ENCODE peak calls at places on chromosome 21, in seven cellular contexts. U is NCI-H69; Z is OCI-LY7; M is activated T-cell treated with anti-CD3 and anti-CD28 coated beads, Interleukin-2, amount 50 U/mL, for 4 hours; T is cardiac muscle cell; N is BE2C; E is Ammon's horn. F is an unnamed sample.
A peak's percentile ranks its signal among the peaks of the same experiment; 100 is the strongest.

GRCh38 chr21:16514316-16514715 is 784.5 kb downstream of the USP25 start:
- DNase-seq in U (no peak), Z (no peak), M (no peak), T (no peak), N (no peak), E (peak; percentile 85), F (no peak)

GRCh38 chr21:15343066-15343465 is 278.3 kb upstream of the NRIP1 start:
- DNase-seq in U (no peak), Z (no peak), M (no peak), T (peak; percentile 47), N (no peak), E (no peak), F (no peak)

GRCh38 chr21:28822882-28823335 is 169.8 kb downstream of the LTN1 start:
- DNase-seq in U (no peak), Z (no peak), M (no peak), T (peak; percentile 38), N (peak; percentile 24), E (no peak), F (no peak)

GRCh38 chr21:35150562-35151226 is 101.6 kb upstream of the RUNX1 start:
- DNase-seq in U (no peak), Z (no peak), M (no peak), T (peak; percentile 63), N (no peak), E (no peak), F (no peak)

GRCh38 chr21:25999935-26000582 is 170.5 kb downstream of the APP start:
- DNase-seq in U (no peak), Z (no peak), M (no peak), T (no peak), N (no peak), E (no peak), F (no peak)

GRCh38 chr21:44293551-44294231 is 6.2 kb upstream of the PFKL start:
- DNase-seq in U (no peak), Z (no peak), M (no peak), T (no peak), N (no peak), E (no peak), F (no peak)

GRCh38 chr21:45523411-45524101 is 18.7 kb downstream of the SLC19A1 start:
- DNase-seq in U (no peak), Z (no peak), M (no peak), T (no peak), N (peak; percentile 30), E (no peak), F (no peak)

GRCh38 chr21:42319851-42320602 is 4.8 kb upstream of the TFF3 start:
- DNase-seq in U (no peak), Z (peak; percentile 27), M (no peak), T (no peak), N (no peak), E (no peak), F (no peak)

GRCh38 chr21:45576838-45577737 is 34.8 kb upstream of the SLC19A1 start:
- DNase-seq in U (no peak), Z (no peak), M (no peak), T (no peak), N (no peak), E (no peak), F (no peak)

GRCh38 chr21:41428847-41429246 is 2.8 kb downstream of the MX1 start:
- DNase-seq in U (no peak), Z (no peak), M (no peak), T (no peak), N (no peak), E (no peak), F (no peak)

GRCh38 chr21:25934771-25935224 is 200.0 kb downstream of the GABPA start:
- DNase-seq in U (peak; percentile 29), Z (no peak), M (no peak), T (peak; percentile 92), N (no peak), E (no peak), F (no peak)

GRCh38 chr21:31730687-31731111 is 1.2 kb downstream of the SCAF4 start:
- DNase-seq in U (peak; percentile 65), Z (peak; percentile 19), M (no peak), T (no peak), N (no peak), E (peak; percentile 32), F (peak; percentile 52)

GRCh38 chr21:46157987-46158451 is 2.6 kb upstream of the FTCD start:
- DNase-seq in U (no peak), Z (no peak), M (no peak), T (no peak), N (no peak), E (no peak), F (no peak)

GRCh38 chr21:41429925-41430491 is 4.0 kb downstream of the MX1 start:
- DNase-seq in U (no peak), Z (no peak), M (no peak), T (no peak), N (no peak), E (no peak), F (no peak)

GRCh38 chr21:28253378-28253777 is 739.3 kb downstream of the LTN1 start:
- DNase-seq in U (no peak), Z (no peak), M (no peak), T (peak; percentile 58), N (no peak), E (no peak), F (peak; percentile 9)

GRCh38 chr21:27693376-27693775 is 726.5 kb upstream of the ADAMTS5 start:
- DNase-seq in U (no peak), Z (no peak), M (no peak), T (peak; percentile 49), N (no peak), E (no peak), F (no peak)

GRCh38 chr21:43716376-43717165 is 2.4 kb upstream of the PDXK start:
- DNase-seq in U (no peak), Z (peak; percentile 86), M (no peak), T (no peak), N (no peak), E (no peak), F (no peak)